ENCODE peak calls at places on chromosome 5, in six cellular contexts. One of them, this sample, is unnamed.

GRCh38 chr5:76867027-76867426 is 17.2 kb downstream of the S100Z start:
- DNase-seq in NB4: no peak
- DNase-seq in hippocampal formation: no peak
- DNase-seq in GM13976: no peak
- DNase-seq in HT1080: no peak
- DNase-seq in D341Med: no peak
- DNase-seq in this sample: no peak

GRCh38 chr5:55911784-55912653 is 60.9 kb downstream of the IL31RA start:
- DNase-seq in NB4: peak; percentile 19
- DNase-seq in hippocampal formation: no peak
- DNase-seq in GM13976: no peak
- DNase-seq in HT1080: peak; percentile 14
- DNase-seq in D341Med: no peak
- DNase-seq in this sample: no peak

GRCh38 chr5:174995827-174996226 is 271.4 kb downstream of the MSX2 start:
- DNase-seq in NB4: no peak
- DNase-seq in hippocampal formation: no peak
- DNase-seq in GM13976: no peak
- DNase-seq in HT1080: no peak
- DNase-seq in D341Med: no peak
- DNase-seq in this sample: no peak

GRCh38 chr5:137310051-137310730 is 188.9 kb downstream of the SPOCK1 start:
- DNase-seq in NB4: no peak
- DNase-seq in hippocampal formation: no peak
- DNase-seq in GM13976: no peak
- DNase-seq in HT1080: peak; percentile 92
- DNase-seq in D341Med: no peak
- DNase-seq in this sample: no peak

GRCh38 chr5:80141681-80142080 is 106.5 kb downstream of the THBS4 start:
- DNase-seq in NB4: no peak
- DNase-seq in hippocampal formation: no peak
- DNase-seq in GM13976: no peak
- DNase-seq in HT1080: no peak
- DNase-seq in D341Med: no peak
- DNase-seq in this sample: no peak

GRCh38 chr5:91378683-91379601 is 4.2 kb downstream of the ARRDC3 start:
- DNase-seq in NB4: peak; percentile 24
- DNase-seq in hippocampal formation: no peak
- DNase-seq in GM13976: no peak
- DNase-seq in HT1080: peak; percentile 28
- DNase-seq in D341Med: no peak
- DNase-seq in this sample: no peak

GRCh38 chr5:62376064-62376463 is 27.6 kb downstream of the DIMT1 start:
- DNase-seq in NB4: no peak
- DNase-seq in hippocampal formation: no peak
- DNase-seq in GM13976: no peak
- DNase-seq in HT1080: no peak
- DNase-seq in D341Med: no peak
- DNase-seq in this sample: no peak

GRCh38 chr5:21615195-21615765 is 1237.9 kb downstream of the CDH12 start:
- DNase-seq in NB4: no peak
- DNase-seq in hippocampal formation: no peak
- DNase-seq in GM13976: no peak
- DNase-seq in HT1080: no peak
- DNase-seq in D341Med: no peak
- DNase-seq in this sample: no peak

GRCh38 chr5:173802670-173803165 is 85.4 kb upstream of the CPEB4 start:
- DNase-seq in NB4: peak; percentile 98
- DNase-seq in hippocampal formation: no peak
- DNase-seq in GM13976: no peak
- DNase-seq in HT1080: peak; percentile 54
- DNase-seq in D341Med: no peak
- DNase-seq in this sample: no peak

GRCh38 chr5:36820900-36821299 is 55.7 kb upstream of the NIPBL start:
- DNase-seq in NB4: peak; percentile 34
- DNase-seq in hippocampal formation: no peak
- DNase-seq in GM13976: no peak
- DNase-seq in HT1080: no peak
- DNase-seq in D341Med: no peak
- DNase-seq in this sample: no peak

GRCh38 chr5:56094579-56095361 is 100.0 kb upstream of the IL6ST start:
- DNase-seq in NB4: no peak
- DNase-seq in hippocampal formation: no peak
- DNase-seq in GM13976: no peak
- DNase-seq in HT1080: no peak
- DNase-seq in D341Med: no peak
- DNase-seq in this sample: peak; percentile 55

GRCh38 chr5:78677777-78678668 is 29.5 kb upstream of the LHFPL2 start:
- DNase-seq in NB4: peak; percentile 60
- DNase-seq in hippocampal formation: no peak
- DNase-seq in GM13976: peak; percentile 44
- DNase-seq in HT1080: peak; percentile 77
- DNase-seq in D341Med: no peak
- DNase-seq in this sample: peak; percentile 59

GRCh38 chr5:167479796-167480195 is 811.6 kb upstream of the WWC1 start:
- DNase-seq in NB4: no peak
- DNase-seq in hippocampal formation: no peak
- DNase-seq in GM13976: no peak
- DNase-seq in HT1080: no peak
- DNase-seq in D341Med: no peak
- DNase-seq in this sample: no peak

GRCh38 chr5:80977764-80978163 is 17.6 kb downstream of the RASGRF2 start:
- DNase-seq in NB4: no peak
- DNase-seq in hippocampal formation: no peak
- DNase-seq in GM13976: no peak
- DNase-seq in HT1080: no peak
- DNase-seq in D341Med: no peak
- DNase-seq in this sample: no peak

GRCh38 chr5:19630875-19631274 is 357.1 kb downstream of the CDH18 start:
- DNase-seq in NB4: no peak
- DNase-seq in hippocampal formation: no peak
- DNase-seq in GM13976: no peak
- DNase-seq in HT1080: no peak
- DNase-seq in D341Med: no peak
- DNase-seq in this sample: no peak

GRCh38 chr5:59126665-59127354 is 543.9 kb downstream of the RAB3C start:
- DNase-seq in NB4: no peak
- DNase-seq in hippocampal formation: no peak
- DNase-seq in GM13976: no peak
- DNase-seq in HT1080: peak; percentile 25
- DNase-seq in D341Med: no peak
- DNase-seq in this sample: no peak

GRCh38 chr5:40080191-40080590 is 599.5 kb upstream of the PTGER4 start:
- DNase-seq in NB4: no peak
- DNase-seq in hippocampal formation: no peak
- DNase-seq in GM13976: no peak
- DNase-seq in HT1080: no peak
- DNase-seq in D341Med: no peak
- DNase-seq in this sample: no peak

GRCh38 chr5:149667084-149667826 is 62.9 kb upstream of the PPARGC1B start:
- DNase-seq in NB4: peak; percentile 62
- DNase-seq in hippocampal formation: no peak
- DNase-seq in GM13976: peak; percentile 63
- DNase-seq in HT1080: peak; percentile 35
- DNase-seq in D341Med: peak; percentile 70
- DNase-seq in this sample: peak; percentile 65

GRCh38 chr5:78624992-78625391 is 23.6 kb downstream of the LHFPL2 start:
- DNase-seq in NB4: no peak
- DNase-seq in hippocampal formation: no peak
- DNase-seq in GM13976: no peak
- DNase-seq in HT1080: no peak
- DNase-seq in D341Med: no peak
- DNase-seq in this sample: no peak

GRCh38 chr5:148966348-148966747 is 96.5 kb downstream of the SH3TC2 start:
- DNase-seq in NB4: no peak
- DNase-seq in hippocampal formation: no peak
- DNase-seq in GM13976: no peak
- DNase-seq in HT1080: no peak
- DNase-seq in D341Med: no peak
- DNase-seq in this sample: no peak

GRCh38 chr5:33850100-33850594 is 41.6 kb downstream of the ADAMTS12 start:
- DNase-seq in NB4: peak; percentile 60
- DNase-seq in hippocampal formation: no peak
- DNase-seq in GM13976: peak; percentile 72
- DNase-seq in HT1080: peak; percentile 97
- DNase-seq in D341Med: no peak
- DNase-seq in this sample: peak; percentile 98

GRCh38 chr5:14322437-14323187 is 179.5 kb downstream of the TRIO start:
- DNase-seq in NB4: no peak
- DNase-seq in hippocampal formation: no peak
- DNase-seq in GM13976: no peak
- DNase-seq in HT1080: no peak
- DNase-seq in D341Med: no peak
- DNase-seq in this sample: no peak

GRCh38 chr5:87246046-87246445 is 21.6 kb upstream of the RASA1 start:
- DNase-seq in NB4: no peak
- DNase-seq in hippocampal formation: peak; percentile 18
- DNase-seq in GM13976: no peak
- DNase-seq in HT1080: no peak
- DNase-seq in D341Med: no peak
- DNase-seq in this sample: no peak

This sample was measured in GM12865.